ENCODE peak calls at places on chromosome 7, in four cellular contexts. D is ascending aorta; T is CD8-positive, alpha-beta memory T cell; C is right lobe of liver. Q is an unnamed sample.

GRCh38 chr7:435518-436366 is 83.9 kb downstream of the PDGFA start:
- DNase-seq in D (no peak), C (no peak), T (no peak), Q (peak)

GRCh38 chr7:1874522-1875389 is 204.7 kb downstream of the ELFN1 start:
- DNase-seq in T (no peak), D (no peak), C (no peak), Q (peak)

GRCh38 chr7:121366852-121367431 is 29.2 kb downstream of the FAM3C start:
- DNase-seq in D (no peak), T (no peak), C (no peak), Q (no peak)

GRCh38 chr7:106012935-106013439 is 49.9 kb downstream of the CDHR3 start:
- DNase-seq in C (no peak), D (no peak), T (no peak), Q (no peak)

GRCh38 chr7:138992052-138992531 is 10.9 kb upstream of the KIAA1549 start:
- DNase-seq in D (no peak), C (no peak), T (no peak), Q (no peak)

GRCh38 chr7:29296421-29296820 is 101.8 kb downstream of the CHN2 start:
- DNase-seq in T (no peak), C (no peak), D (no peak), Q (no peak)

GRCh38 chr7:18257711-18258110 is 230.1 kb upstream of the PRPS1L1 start:
- DNase-seq in D (no peak), T (no peak), C (no peak), Q (no peak)

GRCh38 chr7:116330961-116331360 is 120.6 kb downstream of the TES start:
- DNase-seq in T (no peak), D (no peak), C (no peak), Q (no peak)

GRCh38 chr7:18655506-18655905 is 160.0 kb downstream of the HDAC9 start:
- DNase-seq in D (no peak), T (no peak), C (no peak), Q (no peak)

GRCh38 chr7:33850768-33851167 is 54.6 kb upstream of the BMPER start:
- DNase-seq in D (no peak), C (no peak), T (no peak), Q (no peak)

GRCh38 chr7:148916186-148916585 is 32.1 kb upstream of the EZH2 start:
- DNase-seq in D (no peak), C (no peak), T (no peak), Q (no peak)

GRCh38 chr7:139626817-139627216 is 103.3 kb downstream of the CLEC2L start:
- DNase-seq in C (peak), D (no peak), T (no peak), Q (no peak)

GRCh38 chr7:27689045-27689877 is 26.6 kb upstream of the HIBADH start:
- DNase-seq in C (no peak), D (no peak), T (no peak), Q (peak)

GRCh38 chr7:3089493-3089892 is 45.8 kb upstream of the CARD11 start:
- DNase-seq in D (no peak), T (no peak), C (no peak), Q (no peak)

GRCh38 chr7:151459726-151460473 is 20.0 kb upstream of the CRYGN start:
- DNase-seq in C (peak), D (peak), T (no peak), Q (peak)

GRCh38 chr7:117941138-117941810 is 68.0 kb upstream of the CTTNBP2 start:
- DNase-seq in C (no peak), D (no peak), T (no peak), Q (no peak)

GRCh38 chr7:11952972-11953371 is 121.0 kb upstream of the THSD7A start:
- DNase-seq in D (no peak), C (no peak), T (no peak), Q (no peak)

GRCh38 chr7:19146699-19147098 is 1.5 kb upstream of the FERD3L start:
- DNase-seq in T (no peak), D (no peak), C (no peak), Q (no peak)

GRCh38 chr7:143383642-143383957 is 2.5 kb downstream of the ZYX start:
- DNase-seq in C (no peak), D (no peak), T (no peak), Q (no peak)

GRCh38 chr7:41134242-41134872 is 568.5 kb downstream of the INHBA start:
- DNase-seq in D (no peak), T (no peak), C (no peak), Q (no peak)

GRCh38 chr7:112149734-112150133 is 56.5 kb downstream of the DOCK4 start:
- DNase-seq in T (no peak), C (no peak), D (no peak), Q (no peak)

GRCh38 chr7:27586825-27587224 is 75.9 kb downstream of the HIBADH start:
- DNase-seq in D (no peak), T (no peak), C (no peak), Q (peak)

GRCh38 chr7:22776964-22777363 is 45.7 kb downstream of the TOMM7 start:
- DNase-seq in D (no peak), C (no peak), T (no peak), Q (no peak)

GRCh38 chr7:5424689-5425506 is 1.3 kb upstream of the TNRC18 start:
- DNase-seq in D (no peak), T (no peak), C (peak), Q (peak)

GRCh38 chr7:112495820-112496462 is 15.2 kb downstream of the LSMEM1 start:
- DNase-seq in D (no peak), T (no peak), C (peak), Q (peak)

GRCh38 chr7:150425670-150426069 is 24.8 kb upstream of the GIMAP8 start:
- DNase-seq in C (peak), D (no peak), T (no peak), Q (no peak)

GRCh38 chr7:91266931-91267557 is 2.8 kb downstream of the FZD1 start:
- DNase-seq in D (no peak), C (no peak), T (no peak), Q (no peak)

GRCh38 chr7:122550545-122550944 is 148.4 kb downstream of the RNF133 start:
- DNase-seq in T (no peak), D (no peak), C (no peak), Q (no peak)

GRCh38 chr7:129825005-129825553 is 127.7 kb downstream of the UBE2H start:
- DNase-seq in D (no peak), T (peak), C (peak), Q (peak)
- H3K27ac ChIP-seq in D (peak), T (no peak), C (no peak), Q (no peak)

DNA sequence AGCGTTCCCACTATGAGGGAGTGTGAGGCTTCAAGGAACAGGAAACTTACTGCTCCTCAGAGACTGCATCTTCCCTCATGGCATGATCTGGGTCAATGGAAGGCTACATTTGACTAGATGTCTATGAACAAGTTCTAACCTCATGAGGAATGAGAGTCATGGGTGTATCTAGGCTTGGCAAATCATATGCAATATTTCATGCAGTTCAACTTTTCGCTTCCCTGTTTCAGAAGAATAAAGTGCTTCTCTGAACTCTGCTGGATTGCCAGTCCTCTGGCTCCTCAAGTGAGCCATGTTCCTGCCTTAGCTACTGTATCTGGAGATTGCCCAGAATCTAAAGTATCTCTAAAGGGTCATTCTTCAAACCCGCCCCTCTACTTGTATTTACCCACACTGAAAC is 54.3 kb upstream of the SEMA3A start:
- DNase-seq in D (no peak), C (no peak), T (no peak), Q (no peak)
- H3K27ac ChIP-seq in D (no peak), C (no peak), T (no peak), Q (no peak)

DNA sequence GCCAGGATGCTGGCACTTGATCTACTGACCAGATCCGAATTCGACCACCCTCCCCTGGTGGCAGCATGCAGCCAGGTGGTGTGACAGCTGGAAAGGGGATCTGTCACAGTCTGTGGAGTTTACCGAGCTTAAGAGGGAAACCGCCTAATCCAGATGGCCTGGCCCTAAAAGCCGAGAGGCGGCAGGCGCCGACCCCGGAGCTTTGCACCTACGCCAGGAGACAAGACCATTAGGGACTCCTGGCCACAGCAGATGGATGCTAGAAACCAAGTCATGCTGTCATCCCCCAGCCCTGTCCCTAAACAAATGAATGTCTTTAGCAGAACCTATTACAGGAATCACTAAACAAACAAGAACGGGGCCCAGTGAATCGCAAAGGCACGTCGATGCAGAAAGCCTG is 27.7 kb downstream of the RCC1L start:
- DNase-seq in T (no peak), D (no peak), C (no peak), Q (no peak)
- H3K27ac ChIP-seq in T (no peak), D (peak), C (no peak), Q (no peak)

GRCh38 chr7:157475095-157475494 is 138.3 kb downstream of the DNAJB6 start:
- DNase-seq in T (no peak), C (no peak), D (no peak), Q (no peak)

GRCh38 chr7:157474685-157475084 is 137.9 kb downstream of the DNAJB6 start:
- DNase-seq in D (no peak), T (no peak), C (peak), Q (peak)

GRCh38 chr7:157471259-157472125 is 134.7 kb downstream of the DNAJB6 start:
- DNase-seq in T (no peak), D (no peak), C (peak), Q (no peak)

GRCh38 chr7:157472311-157473050 is 135.7 kb downstream of the DNAJB6 start:
- DNase-seq in C (peak), T (no peak), D (no peak), Q (no peak)

DNA sequence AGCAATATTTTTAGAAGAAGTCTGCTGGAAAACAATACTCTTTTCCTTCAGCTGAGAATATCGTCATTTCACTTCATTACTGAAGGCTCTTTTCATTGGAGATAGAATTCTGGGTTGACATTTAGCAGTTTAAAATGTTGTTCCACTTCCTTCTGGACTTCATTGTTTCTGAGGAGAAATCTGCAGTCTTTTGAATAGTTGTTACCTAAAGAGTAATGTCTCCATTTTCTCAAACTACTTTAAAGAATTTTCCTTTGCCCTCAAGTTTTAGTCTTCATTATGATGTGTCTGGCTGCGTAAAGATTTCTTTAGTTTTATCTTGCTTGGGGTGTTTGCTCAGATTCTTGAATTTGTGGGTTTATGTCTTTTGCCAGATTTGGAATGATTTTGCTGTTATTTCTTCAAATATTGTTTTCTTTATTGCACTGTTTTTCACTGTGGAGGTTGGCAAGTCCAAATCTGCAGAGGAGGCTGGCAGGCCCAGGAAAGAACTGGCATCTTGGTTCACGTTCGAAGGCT is 136.3 kb downstream of the DNAJB6 start:
- DNase-seq in D (no peak), C (no peak), T (no peak), Q (no peak)
- H3K27ac ChIP-seq in D (no peak), C (no peak), T (no peak), Q (no peak)

DNA sequence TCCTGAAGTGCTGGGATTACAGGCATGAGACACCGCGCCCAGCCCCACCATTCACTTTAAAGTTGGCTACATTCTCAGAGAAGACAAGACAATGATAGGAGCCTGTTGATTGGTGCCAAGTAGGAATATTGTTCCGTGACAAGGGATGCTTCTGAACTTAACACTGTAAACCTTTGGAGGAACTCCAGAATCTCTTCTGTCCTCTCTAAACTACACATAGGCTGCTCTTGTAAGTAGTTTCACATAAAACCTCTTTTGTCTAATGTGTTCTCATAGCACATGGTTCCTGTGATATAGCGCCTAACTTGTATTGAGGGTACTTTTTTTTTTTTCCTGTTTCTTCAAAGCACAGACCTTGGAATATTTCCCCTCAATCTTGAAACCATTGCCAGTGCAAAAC is 3.6 kb upstream of the COPG2 start:
- DNase-seq in C (no peak), T (no peak), D (no peak), Q (no peak)
- H3K27ac ChIP-seq in C (no peak), T (no peak), D (no peak), Q (no peak)

DNA sequence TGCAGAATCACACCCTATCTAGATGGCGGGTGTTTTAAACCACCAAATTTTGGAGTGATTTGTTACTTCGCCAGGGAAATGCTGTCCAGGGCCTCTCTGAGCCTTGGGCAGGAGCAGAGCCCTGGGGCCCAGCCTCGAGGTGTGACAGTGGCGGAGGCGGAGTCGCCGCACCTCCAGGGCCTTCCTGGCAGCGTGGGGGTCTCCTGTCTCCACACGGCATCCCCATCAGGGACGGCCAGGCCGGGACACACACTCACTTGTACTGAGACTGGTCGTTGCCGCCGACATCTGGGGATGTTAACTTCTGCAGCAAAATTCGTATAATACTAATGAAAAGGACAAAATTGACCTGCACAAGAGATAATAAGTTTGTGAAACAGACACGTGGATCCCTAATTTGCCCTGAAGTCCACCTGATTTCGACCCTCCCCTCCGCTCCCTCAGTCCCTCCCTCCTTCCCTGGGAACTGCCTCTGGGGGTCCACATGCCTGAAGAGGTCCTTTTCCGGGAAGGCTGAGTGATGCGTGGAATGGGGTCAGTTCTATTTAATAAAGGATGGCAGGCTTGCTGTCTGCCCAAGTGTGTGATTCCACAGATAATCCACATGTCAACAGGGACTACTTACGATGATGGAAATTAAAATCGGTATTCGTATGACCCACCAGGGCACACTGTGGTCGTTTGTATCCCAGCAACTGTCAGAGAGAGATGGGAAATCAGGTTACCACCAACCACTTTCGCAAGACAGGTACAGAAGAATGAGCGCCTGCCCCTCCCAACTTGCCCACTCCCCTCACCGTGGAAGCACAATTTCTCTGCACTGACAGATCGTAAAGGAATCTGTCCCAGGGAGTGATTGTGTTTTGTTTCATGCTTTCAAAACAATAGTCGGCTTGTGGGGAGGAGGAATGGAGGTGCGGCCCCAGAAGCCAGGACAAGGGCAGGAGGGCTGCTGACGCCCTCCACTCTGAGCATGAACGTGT is 110.4 kb downstream of the VIPR2 start:
- DNase-seq in D (no peak), T (no peak), C (peak), Q (peak)
- H3K27ac ChIP-seq in D (no peak), T (no peak), C (no peak), Q (no peak)

DNA sequence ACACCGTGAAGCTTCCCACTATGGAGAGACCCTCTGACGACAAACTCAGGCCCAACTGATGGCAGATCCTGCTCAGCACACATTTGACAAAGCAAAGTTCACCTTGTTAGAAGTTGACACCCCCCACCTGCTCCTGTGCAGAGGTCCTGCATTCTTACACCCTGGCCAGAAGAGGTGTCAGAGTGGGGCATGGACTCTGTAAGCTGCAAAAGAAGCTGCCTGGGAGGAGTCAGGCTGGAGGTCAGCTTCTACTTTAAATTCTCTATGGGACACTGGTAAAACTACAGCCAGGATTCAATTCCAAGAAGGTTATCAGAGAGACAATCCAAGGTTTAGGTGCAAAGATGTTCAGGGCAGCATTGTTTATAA is 20.0 kb upstream of the TNS3 start:
- DNase-seq in T (no peak), C (no peak), D (no peak), Q (no peak)
- H3K27ac ChIP-seq in T (no peak), C (no peak), D (no peak), Q (no peak)

GRCh38 chr7:92402920-92403759 is 44.1 kb upstream of the GATAD1 start:
- DNase-seq in D (no peak), T (no peak), C (no peak), Q (no peak)
- H3K27ac ChIP-seq in D (no peak), T (no peak), C (no peak), Q (no peak)

GRCh38 chr7:82051641-82052040 is 281.8 kb upstream of the HGF start:
- DNase-seq in D (no peak), C (no peak), T (no peak), Q (no peak)
- H3K27ac ChIP-seq in D (no peak), C (no peak), T (no peak), Q (no peak)